ENCODE peak calls at places on chromosomes 7 and 10, in ten cellular contexts. One of them, this sample, is unnamed.

GRCh38 chr10:96229568-96230030 is 41.8 kb downstream of the BLNK start:
- DNase-seq in effector memory CD8-positive, alpha-beta T cell: peak; percentile 50
- DNase-seq in right cardiac atrium: peak; percentile 89
- DNase-seq in NCI-H345: peak; percentile 40
- DNase-seq in cardiac muscle cell: peak; percentile 81
- DNase-seq in iPS-NIHi11: peak; percentile 83
- DNase-seq in HEK293T: peak; percentile 86
- DNase-seq in LoVo: peak; percentile 58
- DNase-seq in A172: peak; percentile 39
- DNase-seq in GM12891: peak; percentile 53
- DNase-seq in this sample: peak; percentile 54

GRCh38 chr10:6625428-6625827 is 45.4 kb upstream of the PRKCQ start:
- DNase-seq in effector memory CD8-positive, alpha-beta T cell: no peak
- DNase-seq in right cardiac atrium: no peak
- DNase-seq in NCI-H345: no peak
- DNase-seq in cardiac muscle cell: no peak
- DNase-seq in iPS-NIHi11: no peak
- DNase-seq in HEK293T: no peak
- DNase-seq in LoVo: no peak
- DNase-seq in A172: no peak
- DNase-seq in GM12891: no peak
- DNase-seq in this sample: no peak

GRCh38 chr10:58444876-58445275 is 59.7 kb downstream of the TFAM start:
- DNase-seq in effector memory CD8-positive, alpha-beta T cell: no peak
- DNase-seq in right cardiac atrium: no peak
- DNase-seq in NCI-H345: no peak
- DNase-seq in cardiac muscle cell: peak; percentile 66
- DNase-seq in iPS-NIHi11: no peak
- DNase-seq in HEK293T: peak; percentile 20
- DNase-seq in LoVo: no peak
- DNase-seq in A172: no peak
- DNase-seq in GM12891: no peak
- DNase-seq in this sample: no peak

GRCh38 chr7:28953628-28954027 is 4.5 kb downstream of the TRIL start:
- DNase-seq in effector memory CD8-positive, alpha-beta T cell: no peak
- DNase-seq in right cardiac atrium: no peak
- DNase-seq in NCI-H345: no peak
- DNase-seq in cardiac muscle cell: peak; percentile 51
- DNase-seq in iPS-NIHi11: no peak
- DNase-seq in HEK293T: no peak
- DNase-seq in LoVo: no peak
- DNase-seq in A172: peak; percentile 35
- DNase-seq in GM12891: no peak
- DNase-seq in this sample: no peak

GRCh38 chr10:77012811-77013500 is 624.7 kb downstream of the KCNMA1 start:
- DNase-seq in effector memory CD8-positive, alpha-beta T cell: no peak
- DNase-seq in right cardiac atrium: peak; percentile 65
- DNase-seq in NCI-H345: no peak
- DNase-seq in cardiac muscle cell: no peak
- DNase-seq in iPS-NIHi11: no peak
- DNase-seq in HEK293T: no peak
- DNase-seq in LoVo: no peak
- DNase-seq in A172: no peak
- DNase-seq in GM12891: no peak
- DNase-seq in this sample: no peak

GRCh38 chr7:45873355-45873754 is 473 bp upstream of the CCDC201 start:
- DNase-seq in effector memory CD8-positive, alpha-beta T cell: no peak
- DNase-seq in right cardiac atrium: no peak
- DNase-seq in NCI-H345: no peak
- DNase-seq in cardiac muscle cell: no peak
- DNase-seq in iPS-NIHi11: peak; percentile 39
- DNase-seq in HEK293T: no peak
- DNase-seq in LoVo: no peak
- DNase-seq in A172: no peak
- DNase-seq in GM12891: no peak
- DNase-seq in this sample: no peak

GRCh38 chr10:44195120-44196007 is 189.5 kb downstream of the CXCL12 start:
- DNase-seq in effector memory CD8-positive, alpha-beta T cell: no peak
- DNase-seq in right cardiac atrium: peak; percentile 71
- DNase-seq in NCI-H345: no peak
- DNase-seq in cardiac muscle cell: peak; percentile 96
- DNase-seq in iPS-NIHi11: no peak
- DNase-seq in HEK293T: no peak
- DNase-seq in LoVo: peak; percentile 81
- DNase-seq in A172: peak; percentile 94
- DNase-seq in GM12891: no peak
- DNase-seq in this sample: no peak

GRCh38 chr7:150514748-150515222 is at the start of gene GIMAP7:
- DNase-seq in effector memory CD8-positive, alpha-beta T cell: peak; percentile 52
- DNase-seq in right cardiac atrium: peak; percentile 37
- DNase-seq in NCI-H345: no peak
- DNase-seq in cardiac muscle cell: no peak
- DNase-seq in iPS-NIHi11: no peak
- DNase-seq in HEK293T: no peak
- DNase-seq in LoVo: no peak
- DNase-seq in A172: no peak
- DNase-seq in GM12891: no peak
- DNase-seq in this sample: no peak

GRCh38 chr7:111763221-111763791 is 201.0 kb upstream of the IMMP2L start:
- DNase-seq in effector memory CD8-positive, alpha-beta T cell: no peak
- DNase-seq in right cardiac atrium: peak; percentile 38
- DNase-seq in NCI-H345: peak; percentile 28
- DNase-seq in cardiac muscle cell: peak; percentile 78
- DNase-seq in iPS-NIHi11: peak; percentile 51
- DNase-seq in HEK293T: peak; percentile 43
- DNase-seq in LoVo: peak; percentile 65
- DNase-seq in A172: peak; percentile 59
- DNase-seq in GM12891: peak; percentile 13
- DNase-seq in this sample: no peak

GRCh38 chr7:33495207-33495606 is 365.8 kb downstream of the BBS9 start:
- DNase-seq in effector memory CD8-positive, alpha-beta T cell: no peak
- DNase-seq in right cardiac atrium: no peak
- DNase-seq in NCI-H345: no peak
- DNase-seq in cardiac muscle cell: peak; percentile 7
- DNase-seq in iPS-NIHi11: no peak
- DNase-seq in HEK293T: no peak
- DNase-seq in LoVo: no peak
- DNase-seq in A172: peak; percentile 46
- DNase-seq in GM12891: no peak
- DNase-seq in this sample: no peak

GRCh38 chr7:84042110-84042539 is 152.5 kb downstream of the SEMA3A start:
- DNase-seq in effector memory CD8-positive, alpha-beta T cell: no peak
- DNase-seq in right cardiac atrium: no peak
- DNase-seq in NCI-H345: no peak
- DNase-seq in cardiac muscle cell: peak; percentile 47
- DNase-seq in iPS-NIHi11: no peak
- DNase-seq in HEK293T: no peak
- DNase-seq in LoVo: peak; percentile 85
- DNase-seq in A172: peak; percentile 69
- DNase-seq in GM12891: no peak
- DNase-seq in this sample: no peak

GRCh38 chr10:81889181-81889769 is 14.3 kb downstream of the NRG3 start:
- DNase-seq in effector memory CD8-positive, alpha-beta T cell: no peak
- DNase-seq in right cardiac atrium: no peak
- DNase-seq in NCI-H345: no peak
- DNase-seq in cardiac muscle cell: no peak
- DNase-seq in iPS-NIHi11: no peak
- DNase-seq in HEK293T: no peak
- DNase-seq in LoVo: no peak
- DNase-seq in A172: no peak
- DNase-seq in GM12891: no peak
- DNase-seq in this sample: no peak

GRCh38 chr10:79098596-79099015 is 29.8 kb downstream of the ZMIZ1 start:
- DNase-seq in effector memory CD8-positive, alpha-beta T cell: no peak
- DNase-seq in right cardiac atrium: no peak
- DNase-seq in NCI-H345: no peak
- DNase-seq in cardiac muscle cell: no peak
- DNase-seq in iPS-NIHi11: no peak
- DNase-seq in HEK293T: no peak
- DNase-seq in LoVo: no peak
- DNase-seq in A172: no peak
- DNase-seq in GM12891: peak; percentile 72
- DNase-seq in this sample: no peak

GRCh38 chr10:29554660-29555059 is 80.1 kb downstream of the SVIL start:
- DNase-seq in effector memory CD8-positive, alpha-beta T cell: no peak
- DNase-seq in right cardiac atrium: no peak
- DNase-seq in NCI-H345: no peak
- DNase-seq in cardiac muscle cell: peak; percentile 23
- DNase-seq in iPS-NIHi11: no peak
- DNase-seq in HEK293T: no peak
- DNase-seq in LoVo: no peak
- DNase-seq in A172: peak; percentile 69
- DNase-seq in GM12891: no peak
- DNase-seq in this sample: no peak

GRCh38 chr7:12610899-12611298 is 40.4 kb downstream of the SCIN start:
- DNase-seq in effector memory CD8-positive, alpha-beta T cell: no peak
- DNase-seq in right cardiac atrium: no peak
- DNase-seq in NCI-H345: no peak
- DNase-seq in cardiac muscle cell: no peak
- DNase-seq in iPS-NIHi11: no peak
- DNase-seq in HEK293T: no peak
- DNase-seq in LoVo: no peak
- DNase-seq in A172: no peak
- DNase-seq in GM12891: no peak
- DNase-seq in this sample: no peak

GRCh38 chr10:42149722-42150427 is 488.5 kb downstream of the ZNF33B start:
- DNase-seq in effector memory CD8-positive, alpha-beta T cell: no peak
- DNase-seq in right cardiac atrium: peak; percentile 49
- DNase-seq in NCI-H345: no peak
- DNase-seq in cardiac muscle cell: no peak
- DNase-seq in iPS-NIHi11: no peak
- DNase-seq in HEK293T: no peak
- DNase-seq in LoVo: no peak
- DNase-seq in A172: no peak
- DNase-seq in GM12891: no peak
- DNase-seq in this sample: no peak

GRCh38 chr10:43255644-43256431 is 11.0 kb downstream of the RASGEF1A start:
- DNase-seq in effector memory CD8-positive, alpha-beta T cell: peak; percentile 62
- DNase-seq in right cardiac atrium: peak; percentile 42
- DNase-seq in NCI-H345: no peak
- DNase-seq in cardiac muscle cell: peak; percentile 15
- DNase-seq in iPS-NIHi11: peak; percentile 85
- DNase-seq in HEK293T: peak; percentile 67
- DNase-seq in LoVo: no peak
- DNase-seq in A172: peak; percentile 22
- DNase-seq in GM12891: peak; percentile 80
- DNase-seq in this sample: peak; percentile 25

GRCh38 chr7:6453737-6454136 is 6.0 kb upstream of the DAGLB start:
- DNase-seq in effector memory CD8-positive, alpha-beta T cell: no peak
- DNase-seq in right cardiac atrium: no peak
- DNase-seq in NCI-H345: no peak
- DNase-seq in cardiac muscle cell: peak; percentile 35
- DNase-seq in iPS-NIHi11: no peak
- DNase-seq in HEK293T: no peak
- DNase-seq in LoVo: peak; percentile 66
- DNase-seq in A172: peak; percentile 86
- DNase-seq in GM12891: no peak
- DNase-seq in this sample: no peak

GRCh38 chr7:38660427-38661099 is 29.4 kb upstream of the AMPH start:
- DNase-seq in effector memory CD8-positive, alpha-beta T cell: peak; percentile 6
- DNase-seq in right cardiac atrium: no peak
- DNase-seq in NCI-H345: peak; percentile 54
- DNase-seq in cardiac muscle cell: peak; percentile 74
- DNase-seq in iPS-NIHi11: peak; percentile 68
- DNase-seq in HEK293T: peak; percentile 56
- DNase-seq in LoVo: peak; percentile 37
- DNase-seq in A172: peak; percentile 57
- DNase-seq in GM12891: peak; percentile 14
- DNase-seq in this sample: peak; percentile 17

GRCh38 chr7:79461660-79462059 is 8.2 kb upstream of the MAGI2 start:
- DNase-seq in effector memory CD8-positive, alpha-beta T cell: no peak
- DNase-seq in right cardiac atrium: no peak
- DNase-seq in NCI-H345: no peak
- DNase-seq in cardiac muscle cell: peak; percentile 76
- DNase-seq in iPS-NIHi11: no peak
- DNase-seq in HEK293T: no peak
- DNase-seq in LoVo: no peak
- DNase-seq in A172: peak; percentile 59
- DNase-seq in GM12891: no peak
- DNase-seq in this sample: no peak

GRCh38 chr10:33841678-33842077 is 507.2 kb upstream of the NRP1 start:
- DNase-seq in effector memory CD8-positive, alpha-beta T cell: no peak
- DNase-seq in right cardiac atrium: no peak
- DNase-seq in NCI-H345: no peak
- DNase-seq in cardiac muscle cell: no peak
- DNase-seq in iPS-NIHi11: no peak
- DNase-seq in HEK293T: no peak
- DNase-seq in LoVo: no peak
- DNase-seq in A172: no peak
- DNase-seq in GM12891: no peak
- DNase-seq in this sample: no peak

GRCh38 chr10:102480396-102480795 is 22.1 kb downstream of the ACTR1A start:
- DNase-seq in effector memory CD8-positive, alpha-beta T cell: no peak
- DNase-seq in right cardiac atrium: no peak
- DNase-seq in NCI-H345: no peak
- DNase-seq in cardiac muscle cell: no peak
- DNase-seq in iPS-NIHi11: no peak
- DNase-seq in HEK293T: no peak
- DNase-seq in LoVo: no peak
- DNase-seq in A172: no peak
- DNase-seq in GM12891: no peak
- DNase-seq in this sample: no peak

GRCh38 chr7:25389489-25390106 is 161.3 kb upstream of the NPVF start:
- DNase-seq in effector memory CD8-positive, alpha-beta T cell: no peak
- DNase-seq in right cardiac atrium: no peak
- DNase-seq in NCI-H345: peak; percentile 55
- DNase-seq in cardiac muscle cell: peak; percentile 76
- DNase-seq in iPS-NIHi11: peak; percentile 55
- DNase-seq in HEK293T: peak; percentile 50
- DNase-seq in LoVo: peak; percentile 54
- DNase-seq in A172: peak; percentile 60
- DNase-seq in GM12891: no peak
- DNase-seq in this sample: no peak

GRCh38 chr7:27143950-27144798 is 693 bp upstream of the HOXA5 start:
- DNase-seq in effector memory CD8-positive, alpha-beta T cell: no peak
- DNase-seq in right cardiac atrium: peak; percentile 42
- DNase-seq in NCI-H345: no peak
- DNase-seq in cardiac muscle cell: no peak
- DNase-seq in iPS-NIHi11: no peak
- DNase-seq in HEK293T: no peak
- DNase-seq in LoVo: no peak
- DNase-seq in A172: no peak
- DNase-seq in GM12891: no peak
- DNase-seq in this sample: no peak

GRCh38 chr7:43758029-43758860 is at the start of gene BLVRA:
- DNase-seq in effector memory CD8-positive, alpha-beta T cell: peak; percentile 43
- DNase-seq in right cardiac atrium: peak; percentile 90
- DNase-seq in NCI-H345: peak; percentile 60
- DNase-seq in cardiac muscle cell: peak; percentile 68
- DNase-seq in iPS-NIHi11: peak; percentile 90
- DNase-seq in HEK293T: peak; percentile 64
- DNase-seq in LoVo: peak; percentile 54
- DNase-seq in A172: peak; percentile 35
- DNase-seq in GM12891: peak; percentile 67
- DNase-seq in this sample: no peak

GRCh38 chr10:124498071-124498470 is 36.4 kb downstream of the LHPP start:
- DNase-seq in effector memory CD8-positive, alpha-beta T cell: no peak
- DNase-seq in right cardiac atrium: no peak
- DNase-seq in NCI-H345: no peak
- DNase-seq in cardiac muscle cell: no peak
- DNase-seq in iPS-NIHi11: no peak
- DNase-seq in HEK293T: no peak
- DNase-seq in LoVo: no peak
- DNase-seq in A172: no peak
- DNase-seq in GM12891: no peak
- DNase-seq in this sample: no peak

GRCh38 chr7:99365318-99366141 is 9.0 kb upstream of the ARPC1B start:
- DNase-seq in effector memory CD8-positive, alpha-beta T cell: peak; percentile 57
- DNase-seq in right cardiac atrium: peak; percentile 81
- DNase-seq in NCI-H345: peak; percentile 8
- DNase-seq in cardiac muscle cell: no peak
- DNase-seq in iPS-NIHi11: peak; percentile 84
- DNase-seq in HEK293T: peak; percentile 64
- DNase-seq in LoVo: peak; percentile 19
- DNase-seq in A172: no peak
- DNase-seq in GM12891: peak; percentile 61
- DNase-seq in this sample: no peak

This sample was measured in iPS DF 19.7.